ENCODE peak calls at places on chromosomes 4 and X, in six cellular contexts. K is WERI-Rb-1; U is upper lobe of right lung; E is CD4-positive, alpha-beta T cell; Q is dorsolateral prefrontal cortex; L is endothelial cell. D is an unnamed sample.

GRCh38 chr4:128310266-128310697 is 22.7 kb upstream of the PGRMC2 start:
- DNase-seq in K (peak; percentile 64), U (no peak), E (no peak), Q (no peak), L (no peak), D (peak; percentile 62)

GRCh38 chr4:24456431-24456830 is 127.9 kb downstream of the DHX15 start:
- DNase-seq in K (no peak), U (no peak), E (no peak), Q (no peak), L (no peak), D (no peak)

GRCh38 chr4:114273246-114273645 is 293.8 kb upstream of the ARSJ start:
- DNase-seq in K (no peak), U (no peak), E (no peak), Q (no peak), L (no peak), D (no peak)

GRCh38 chr4:62806786-62807185 is 1602.5 kb downstream of the TECRL start:
- DNase-seq in K (no peak), U (no peak), E (no peak), Q (no peak), L (no peak), D (no peak)

GRCh38 chrX:87525771-87526229 is 8.2 kb downstream of the KLHL4 start:
- DNase-seq in K (no peak), U (no peak), E (no peak), Q (no peak), L (no peak), D (peak; percentile 84)

GRCh38 chr4:2461246-2461960 is 7.5 kb upstream of the RNF4 start:
- DNase-seq in K (no peak), U (peak; percentile 55), E (no peak), Q (no peak), L (no peak), D (no peak)

GRCh38 chr4:57078685-57079521 is 31.3 kb downstream of the IGFBP7 start:
- DNase-seq in K (no peak), U (no peak), E (no peak), Q (no peak), L (no peak), D (peak; percentile 97)

GRCh38 chrX:65644621-65645287 is 22.7 kb upstream of the MSN start:
- DNase-seq in K (no peak), U (peak; percentile 81), E (no peak), Q (peak; percentile 56), L (no peak), D (peak; percentile 74)

GRCh38 chrX:28649541-28649940 is 62.3 kb downstream of the IL1RAPL1 start:
- DNase-seq in K (no peak), U (no peak), E (no peak), Q (no peak), L (no peak), D (no peak)

GRCh38 chrX:132207996-132208395 is 11.3 kb downstream of the RAP2C start:
- DNase-seq in K (no peak), U (no peak), E (no peak), Q (no peak), L (no peak), D (no peak)

GRCh38 chr4:20679946-20680345 is 20.3 kb upstream of the PACRGL start:
- DNase-seq in K (peak; percentile 13), U (no peak), E (no peak), Q (no peak), L (no peak), D (no peak)

GRCh38 chr4:95124906-95125504 is 367.2 kb downstream of the BMPR1B start:
- DNase-seq in K (peak; percentile 60), U (no peak), E (no peak), Q (no peak), L (peak; percentile 34), D (peak; percentile 89)
- TF ChIP-seq CTCF in K (peak; percentile 67), U (peak; percentile 46), E (no peak), Q (peak; percentile 25), L (peak; percentile 35), D (peak; percentile 82)

GRCh38 chrX:24838624-24839023 is 144.9 kb downstream of the POLA1 start:
- DNase-seq in K (no peak), U (no peak), E (no peak), Q (no peak), L (peak; percentile 3), D (peak; percentile 62)
- TF ChIP-seq CTCF in K (peak; percentile 25), U (peak; percentile 54), E (peak; percentile 45), Q (peak; percentile 44), L (peak; percentile 61), D (peak; percentile 39)

GRCh38 chr4:164481306-164482091 is 272.4 kb upstream of the SMIM31 start:
- DNase-seq in K (no peak), U (no peak), E (no peak), Q (no peak), L (no peak), D (no peak)
- TF ChIP-seq CTCF in K (no peak), U (no peak), E (no peak), Q (no peak), L (no peak), D (no peak)

DNA sequence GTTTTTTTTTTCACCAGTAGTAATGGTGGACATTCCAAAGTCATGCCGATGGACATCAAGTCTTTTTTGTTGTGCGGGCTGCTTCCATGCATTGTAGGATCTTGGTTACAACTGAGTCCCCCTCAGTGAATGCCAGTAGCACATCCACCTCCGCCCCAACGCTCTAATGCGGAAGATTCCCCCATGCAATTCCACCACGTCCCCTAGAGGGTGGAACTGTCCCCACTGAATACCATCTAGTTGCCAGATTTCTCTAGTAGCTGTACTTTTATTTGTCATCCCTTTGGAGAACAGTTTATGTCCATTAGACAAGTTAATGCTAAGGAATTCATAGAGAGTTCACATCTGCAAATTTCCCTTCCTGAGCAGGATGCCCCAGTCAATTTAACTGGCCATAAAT is 6.7 kb downstream of the SHISA3 start:
- DNase-seq in K (no peak), U (no peak), E (no peak), Q (no peak), L (no peak), D (no peak)
- TF ChIP-seq CTCF in K (no peak), U (no peak), E (no peak), Q (no peak), L (peak; percentile 56), D (peak; percentile 3)

GRCh38 chr4:189507060-189507459 is 433.6 kb upstream of the FRG1 start:
- DNase-seq in K (no peak), U (no peak), E (no peak), Q (no peak), L (no peak), D (no peak)

GRCh38 chr4:189514209-189514608 is 426.5 kb upstream of the FRG1 start:
- DNase-seq in K (no peak), U (no peak), E (no peak), Q (no peak), L (no peak), D (no peak)

GRCh38 chr4:189506080-189506479 is 434.6 kb upstream of the FRG1 start:
- DNase-seq in K (no peak), U (no peak), E (no peak), Q (no peak), L (no peak), D (no peak)

DNA sequence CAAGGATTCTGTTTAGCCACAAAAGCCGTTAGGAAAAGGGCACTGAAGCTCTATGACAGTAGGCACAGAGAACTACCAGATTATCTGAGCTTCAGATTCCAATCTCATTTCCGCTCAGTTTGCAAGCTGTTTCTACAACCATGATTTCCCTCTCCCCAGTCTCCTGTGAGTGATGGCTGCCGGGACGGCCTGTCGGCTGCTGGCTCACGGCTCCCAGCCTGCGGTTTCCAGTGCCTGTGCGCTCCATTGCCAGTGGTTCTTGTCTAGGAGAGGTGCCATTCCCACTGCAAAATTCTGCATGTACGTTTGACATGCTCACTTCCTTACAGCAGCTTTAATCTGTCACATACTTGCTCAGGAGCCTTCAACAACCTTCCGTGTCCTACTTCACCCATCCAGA is 429.1 kb upstream of the FRG1 start:
- DNase-seq in K (no peak), U (no peak), E (no peak), Q (no peak), L (no peak), D (no peak)
- TF ChIP-seq CTCF in K (no peak), U (no peak), E (no peak), Q (no peak), L (no peak), D (no peak)

DNA sequence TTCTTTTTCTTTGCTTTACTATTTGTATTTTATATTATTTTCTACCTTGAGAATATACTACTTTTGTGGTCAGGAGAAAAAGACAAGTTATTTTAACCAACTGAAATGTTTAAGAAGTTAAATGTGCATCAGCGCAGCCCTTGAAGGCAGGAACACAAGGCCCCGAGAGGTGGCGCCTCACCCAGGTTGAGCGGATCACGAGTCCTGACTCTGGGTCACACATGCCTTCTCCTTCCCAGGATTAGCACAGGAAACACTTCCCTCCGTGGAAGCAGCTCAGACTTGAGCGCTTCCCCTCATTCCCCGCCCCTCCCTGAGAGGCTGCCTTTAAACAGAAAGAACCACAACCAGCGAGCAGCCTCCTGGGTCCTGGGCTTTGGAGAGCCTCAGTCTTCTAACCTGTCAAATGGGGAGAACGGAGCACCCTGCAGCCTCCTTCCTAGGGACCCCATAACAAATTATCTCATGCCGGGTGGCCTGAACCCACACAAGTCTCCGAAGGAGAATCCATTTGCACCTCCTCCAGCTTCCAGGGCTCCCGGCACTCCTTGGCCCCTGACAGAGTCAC is 217.6 kb downstream of the AFAP1 start:
- DNase-seq in K (no peak), U (no peak), E (no peak), Q (no peak), L (peak; percentile 24), D (peak; percentile 47)
- TF ChIP-seq CTCF in K (peak; percentile 4), U (no peak), E (no peak), Q (no peak), L (no peak), D (peak; percentile 57)

GRCh38 chr4:38762560-38762959 is 20.2 kb downstream of the TLR10 start:
- DNase-seq in K (no peak), U (no peak), E (no peak), Q (no peak), L (no peak), D (no peak)

GRCh38 chr4:38760915-38761314 is 21.9 kb downstream of the TLR10 start:
- DNase-seq in K (no peak), U (no peak), E (no peak), Q (no peak), L (no peak), D (no peak)

GRCh38 chr4:38759077-38759789 is 23.6 kb downstream of the TLR10 start:
- DNase-seq in K (peak; percentile 50), U (no peak), E (peak; percentile 55), Q (peak; percentile 87), L (peak; percentile 68), D (peak; percentile 72)

GRCh38 chr4:38759790-38760122 is 23.0 kb downstream of the TLR10 start:
- DNase-seq in K (no peak), U (no peak), E (no peak), Q (no peak), L (no peak), D (no peak)

DNA sequence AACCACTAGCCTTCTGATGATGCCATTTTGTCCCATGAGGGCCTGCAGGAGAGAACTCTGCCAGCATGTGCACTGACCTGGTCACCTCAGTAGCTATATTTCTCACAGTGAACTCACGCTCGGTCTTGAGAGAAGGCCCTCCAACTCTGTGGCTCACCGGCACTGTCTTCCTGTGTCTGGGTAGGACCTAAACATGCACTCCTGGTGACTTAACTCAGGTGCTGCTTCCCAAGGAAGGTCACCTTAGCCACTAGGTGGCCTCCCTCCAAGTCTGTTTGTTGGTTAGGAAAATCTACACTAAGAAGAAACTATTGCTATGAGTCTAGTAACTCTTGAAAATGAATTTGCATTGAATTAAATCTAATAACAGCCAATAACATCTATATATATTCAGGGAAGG is 24.8 kb downstream of the TLR10 start:
- DNase-seq in K (peak; percentile 33), U (no peak), E (no peak), Q (no peak), L (no peak), D (no peak)
- TF ChIP-seq CTCF in K (peak; percentile 69), U (peak; percentile 23), E (peak; percentile 35), Q (no peak), L (no peak), D (peak; percentile 45)